ENCODE peak calls at places on chromosomes 7 and 10, in seven cellular contexts. M, P, L, H, E, S and I are unnamed samples.

GRCh38 chr7:156773966-156774365 is 119.0 kb downstream of the LMBR1 start:
- DNase-seq in M (no peak), P (no peak), L (no peak), H (peak), E (no peak), S (no peak), I (no peak)

GRCh38 chr10:97713351-97713827 is at the start of gene MARVELD1:
- DNase-seq in M (peak), P (peak), L (peak), H (peak), E (no peak), S (peak), I (no peak)

GRCh38 chr10:78780551-78780961 is 288.2 kb upstream of the ZMIZ1 start:
- DNase-seq in M (no peak), P (no peak), L (no peak), H (no peak), E (no peak), S (no peak), I (no peak)

GRCh38 chr7:155612658-155613057 is 31.8 kb upstream of the RBM33 start:
- DNase-seq in M (no peak), P (no peak), L (no peak), H (no peak), E (no peak), S (no peak), I (no peak)

GRCh38 chr10:64115913-64116643 is 594.9 kb downstream of the REEP3 start:
- DNase-seq in M (peak), P (peak), L (peak), H (no peak), E (peak), S (peak), I (no peak)

GRCh38 chr10:29841724-29842649 is 207.2 kb upstream of the SVIL start:
- DNase-seq in M (peak), P (no peak), L (peak), H (no peak), E (no peak), S (no peak), I (no peak)

GRCh38 chr10:92891885-92892705 is 43.8 kb downstream of the EXOC6 start:
- DNase-seq in M (no peak), P (peak), L (peak), H (peak), E (peak), S (no peak), I (no peak)

GRCh38 chr7:5218564-5219360 is 28.7 kb downstream of the WIPI2 start:
- DNase-seq in M (no peak), P (no peak), L (no peak), H (no peak), E (no peak), S (peak), I (peak)

GRCh38 chr7:12623885-12624498 is 53.5 kb downstream of the SCIN start:
- DNase-seq in M (peak), P (peak), L (peak), H (peak), E (no peak), S (peak), I (peak)

GRCh38 chr10:35517431-35518181 is 87.5 kb upstream of the GJD4 start:
- DNase-seq in M (no peak), P (no peak), L (peak), H (peak), E (peak), S (no peak), I (no peak)

GRCh38 chr7:50496541-50496940 is 46.4 kb upstream of the FIGNL1 start:
- DNase-seq in M (no peak), P (no peak), L (no peak), H (no peak), E (no peak), S (no peak), I (no peak)

GRCh38 chr10:72353028-72353962 is 1.4 kb downstream of the DNAJB12 start:
- DNase-seq in M (no peak), P (no peak), L (peak), H (peak), E (no peak), S (peak), I (no peak)

GRCh38 chr10:74548676-74549075 is 277.7 kb upstream of the KAT6B start:
- DNase-seq in M (no peak), P (no peak), L (no peak), H (peak), E (no peak), S (no peak), I (no peak)

GRCh38 chr7:140696679-140697446 is at the start of gene NDUFB2:
- DNase-seq in M (peak), P (peak), L (peak), H (peak), E (peak), S (peak), I (peak)

GRCh38 chr7:133512560-133512959 is 259.7 kb downstream of the EXOC4 start:
- DNase-seq in M (no peak), P (peak), L (peak), H (peak), E (no peak), S (no peak), I (no peak)

GRCh38 chr7:142549007-142549406 is 200.3 kb upstream of the PRSS1 start:
- DNase-seq in M (no peak), P (no peak), L (peak), H (peak), E (no peak), S (no peak), I (peak)

GRCh38 chr7:82953324-82954027 is 209.2 kb downstream of the PCLO start:
- DNase-seq in M (no peak), P (no peak), L (no peak), H (no peak), E (no peak), S (no peak), I (no peak)

GRCh38 chr7:20350996-20351692 is 20.4 kb downstream of the ITGB8 start:
- DNase-seq in M (no peak), P (no peak), L (no peak), H (no peak), E (no peak), S (no peak), I (no peak)

GRCh38 chr10:91137011-91137643 is 83.3 kb upstream of the PCGF5 start:
- DNase-seq in M (no peak), P (no peak), L (no peak), H (no peak), E (no peak), S (no peak), I (no peak)

GRCh38 chr7:43584200-43584586 is 1.3 kb downstream of the STK17A start:
- DNase-seq in M (no peak), P (peak), L (peak), H (peak), E (peak), S (peak), I (peak)

GRCh38 chr10:59362991-59363390 is 642 bp upstream of the FAM13C start:
- DNase-seq in M (peak), P (peak), L (peak), H (peak), E (peak), S (peak), I (no peak)

GRCh38 chr7:144656960-144657359 is 178.9 kb downstream of the TPK1 start:
- DNase-seq in M (no peak), P (no peak), L (no peak), H (no peak), E (no peak), S (no peak), I (peak)

GRCh38 chr7:69182596-69183467 is 415.4 kb upstream of the AUTS2 start:
- DNase-seq in M (no peak), P (no peak), L (no peak), H (no peak), E (no peak), S (no peak), I (no peak)

GRCh38 chr7:70556761-70557160 is 575.2 kb upstream of the GALNT17 start:
- DNase-seq in M (no peak), P (no peak), L (no peak), H (no peak), E (no peak), S (no peak), I (no peak)

GRCh38 chr7:110994028-110994967 is 96.6 kb upstream of the LRRN3 start:
- DNase-seq in M (no peak), P (peak), L (no peak), H (no peak), E (no peak), S (no peak), I (no peak)

GRCh38 chr7:143288836-143289235 is 685 bp downstream of the CASP2 start:
- DNase-seq in M (peak), P (peak), L (no peak), H (peak), E (peak), S (no peak), I (peak)

GRCh38 chr10:16521311-16522016 is at the start of gene C1QL3:
- DNase-seq in M (peak), P (peak), L (peak), H (peak), E (peak), S (no peak), I (no peak)

GRCh38 chr10:108899686-108900085 is 1023.6 kb downstream of the XPNPEP1 start:
- DNase-seq in M (no peak), P (no peak), L (no peak), H (no peak), E (no peak), S (no peak), I (no peak)

GRCh38 chr7:6392712-6393666 is 54.8 kb downstream of the DAGLB start:
- DNase-seq in M (no peak), P (peak), L (peak), H (peak), E (no peak), S (peak), I (no peak)

GRCh38 chr10:61000769-61001730 is 57.1 kb upstream of the RHOBTB1 start:
- DNase-seq in M (peak), P (peak), L (peak), H (peak), E (no peak), S (peak), I (no peak)

GRCh38 chr10:110634527-110635209 is 9.5 kb upstream of the RBM20 start:
- DNase-seq in M (peak), P (no peak), L (no peak), H (no peak), E (no peak), S (no peak), I (peak)

GRCh38 chr7:155860840-155861479 is 48.7 kb upstream of the SHH start:
- DNase-seq in M (peak), P (peak), L (peak), H (peak), E (peak), S (no peak), I (peak)

GRCh38 chr7:20998309-20998708 is 211.6 kb upstream of the SP8 start:
- DNase-seq in M (no peak), P (peak), L (no peak), H (no peak), E (no peak), S (no peak), I (no peak)

GRCh38 chr10:7649673-7650330 is 17.0 kb downstream of the ITIH5 start:
- DNase-seq in M (no peak), P (no peak), L (no peak), H (peak), E (no peak), S (no peak), I (no peak)

GRCh38 chr7:45140827-45141226 is 16.8 kb upstream of the RAMP3 start:
- DNase-seq in M (no peak), P (no peak), L (no peak), H (no peak), E (no peak), S (peak), I (no peak)

GRCh38 chr7:53113424-53113823 is 78.0 kb downstream of the POM121L12 start:
- DNase-seq in M (no peak), P (no peak), L (no peak), H (no peak), E (no peak), S (no peak), I (no peak)

GRCh38 chr10:34781709-34782108 is 33.4 kb downstream of the PARD3 start:
- DNase-seq in M (no peak), P (no peak), L (no peak), H (no peak), E (no peak), S (no peak), I (peak)